ENCODE peak calls at places on chromosomes 11 and 22, in four cellular contexts. O is GM12878, U is HepG2, E is K562. I is an unnamed sample.

GRCh38 chr11:106278391-106278790 is 200.9 kb downstream of the AASDHPPT start:
- DNase-seq in O (no peak), U (no peak), E (no peak), I (no peak)

GRCh38 chr22:39820266-39820665 is 73.3 kb downstream of the ENTHD1 start:
- DNase-seq in O (no peak), U (no peak), E (no peak), I (no peak)

GRCh38 chr11:111555255-111555654 is 14.7 kb downstream of the LAYN start:
- DNase-seq in O (no peak), U (no peak), E (no peak), I (no peak)

GRCh38 chr22:44157916-44158618 is 22.7 kb upstream of the PARVG start:
- DNase-seq in O (no peak), U (no peak), E (no peak), I (no peak)

GRCh38 chr11:132785878-132786277 is 746.4 kb downstream of the OPCML start:
- DNase-seq in O (no peak), U (no peak), E (no peak), I (no peak)

GRCh38 chr11:131354251-131354701 is 16.1 kb upstream of the NTM start:
- DNase-seq in O (no peak), U (no peak), E (no peak), I (no peak)

GRCh38 chr11:127074151-127074761 is 73.7 kb upstream of the KIRREL3 start:
- DNase-seq in O (peak; percentile 76), U (peak; percentile 38), E (peak; percentile 16), I (peak; percentile 36)

GRCh38 chr11:132234878-132235277 is 864.5 kb downstream of the NTM start:
- DNase-seq in O (no peak), U (no peak), E (no peak), I (no peak)

GRCh38 chr22:25623310-25623734 is 58.8 kb downstream of the GRK3 start:
- DNase-seq in O (peak; percentile 93), U (no peak), E (no peak), I (no peak)

GRCh38 chr22:30178180-30179126 is 68.1 kb downstream of the LIF start:
- DNase-seq in O (no peak), U (no peak), E (no peak), I (no peak)

GRCh38 chr22:38614331-38615122 is 41.7 kb downstream of the FAM227A start:
- DNase-seq in O (no peak), U (peak; percentile 32), E (no peak), I (no peak)
- TF ChIP-seq NFIC in O (no peak), U (no peak), E (no peak), I (no peak)

DNA sequence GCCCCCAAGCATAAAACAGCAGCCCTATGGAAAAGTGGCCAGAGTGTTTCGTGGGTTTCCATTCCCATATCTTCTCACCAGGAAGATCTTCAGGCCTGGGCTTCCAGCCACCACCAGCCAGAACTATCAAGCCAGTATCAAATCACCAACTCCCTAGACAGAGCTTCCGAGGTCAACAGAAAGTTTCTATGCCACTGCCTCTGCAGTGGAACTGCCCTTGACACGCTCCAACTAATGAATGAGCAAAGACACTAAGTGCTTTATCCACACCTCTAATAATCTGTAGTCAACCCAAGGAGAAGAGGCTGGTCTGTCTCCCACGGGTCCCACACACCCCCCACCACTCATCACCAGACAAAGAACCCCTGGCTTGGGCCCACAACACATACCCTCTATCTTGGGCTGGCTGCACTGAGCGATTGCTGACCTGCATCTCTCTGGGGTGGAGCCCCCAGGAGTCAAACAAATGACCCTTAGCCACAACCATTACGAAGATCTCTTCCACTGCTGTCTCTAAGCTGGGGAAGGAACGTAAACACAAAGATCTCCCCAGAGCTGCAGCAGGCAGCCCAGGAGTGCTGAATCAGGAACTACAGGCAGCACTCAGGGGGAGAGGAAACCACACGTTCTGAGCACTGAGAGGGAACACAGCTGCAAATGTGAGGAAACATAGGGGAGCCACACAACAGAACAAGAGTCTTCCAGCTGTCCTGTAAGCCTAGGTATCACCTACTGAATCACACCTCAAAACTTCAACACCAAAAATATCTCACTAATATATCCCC is 9.7 kb downstream of the OR5AN1 start:
- DNase-seq in O (no peak), U (no peak), E (no peak), I (no peak)
- TF ChIP-seq NFIC in O (no peak), U (no peak), E (no peak), I (no peak)

DNA sequence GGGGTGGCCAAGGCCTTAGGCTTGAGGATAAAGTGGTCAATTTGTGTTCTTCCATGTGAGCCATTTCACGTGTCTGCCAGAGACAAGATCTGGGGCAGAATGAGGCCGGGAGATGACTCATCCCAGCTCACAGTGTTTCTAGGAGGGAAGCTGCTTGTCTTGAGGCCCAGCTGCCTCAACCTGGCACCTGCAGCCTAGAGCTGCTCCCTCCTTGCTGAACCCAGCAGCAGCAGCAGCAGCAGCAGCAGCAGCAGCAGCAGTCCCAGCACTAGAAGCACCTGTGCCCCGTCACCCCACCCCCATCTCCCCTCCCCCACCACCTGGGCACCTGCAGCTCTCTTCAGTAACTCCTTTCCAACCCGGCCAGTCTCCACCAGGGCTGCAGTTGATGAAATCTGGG is 143.3 kb downstream of the NXPE2 start:
- DNase-seq in O (no peak), U (no peak), E (peak; percentile 41), I (no peak)
- TF ChIP-seq NFIC in O (no peak), U (no peak), E (no peak), I (no peak)

GRCh38 chr11:17354070-17354924 is 2.7 kb downstream of the NCR3LG1 start:
- DNase-seq in O (peak; percentile 25), U (peak; percentile 76), E (peak; percentile 67), I (peak; percentile 71)
- TF ChIP-seq NFIC in O (no peak), U (no peak), E (no peak), I (no peak)

GRCh38 chr11:94742645-94743044 is 25.5 kb upstream of the AMOTL1 start:
- DNase-seq in O (no peak), U (no peak), E (no peak), I (no peak)

GRCh38 chr11:94740975-94741707 is 27.0 kb upstream of the AMOTL1 start:
- DNase-seq in O (no peak), U (peak; percentile 41), E (peak; percentile 27), I (peak; percentile 82)

GRCh38 chr11:94738746-94739145 is 29.4 kb upstream of the AMOTL1 start:
- DNase-seq in O (no peak), U (no peak), E (no peak), I (no peak)

GRCh38 chr11:94739331-94739730 is 28.8 kb upstream of the AMOTL1 start:
- DNase-seq in O (no peak), U (no peak), E (no peak), I (no peak)

DNA sequence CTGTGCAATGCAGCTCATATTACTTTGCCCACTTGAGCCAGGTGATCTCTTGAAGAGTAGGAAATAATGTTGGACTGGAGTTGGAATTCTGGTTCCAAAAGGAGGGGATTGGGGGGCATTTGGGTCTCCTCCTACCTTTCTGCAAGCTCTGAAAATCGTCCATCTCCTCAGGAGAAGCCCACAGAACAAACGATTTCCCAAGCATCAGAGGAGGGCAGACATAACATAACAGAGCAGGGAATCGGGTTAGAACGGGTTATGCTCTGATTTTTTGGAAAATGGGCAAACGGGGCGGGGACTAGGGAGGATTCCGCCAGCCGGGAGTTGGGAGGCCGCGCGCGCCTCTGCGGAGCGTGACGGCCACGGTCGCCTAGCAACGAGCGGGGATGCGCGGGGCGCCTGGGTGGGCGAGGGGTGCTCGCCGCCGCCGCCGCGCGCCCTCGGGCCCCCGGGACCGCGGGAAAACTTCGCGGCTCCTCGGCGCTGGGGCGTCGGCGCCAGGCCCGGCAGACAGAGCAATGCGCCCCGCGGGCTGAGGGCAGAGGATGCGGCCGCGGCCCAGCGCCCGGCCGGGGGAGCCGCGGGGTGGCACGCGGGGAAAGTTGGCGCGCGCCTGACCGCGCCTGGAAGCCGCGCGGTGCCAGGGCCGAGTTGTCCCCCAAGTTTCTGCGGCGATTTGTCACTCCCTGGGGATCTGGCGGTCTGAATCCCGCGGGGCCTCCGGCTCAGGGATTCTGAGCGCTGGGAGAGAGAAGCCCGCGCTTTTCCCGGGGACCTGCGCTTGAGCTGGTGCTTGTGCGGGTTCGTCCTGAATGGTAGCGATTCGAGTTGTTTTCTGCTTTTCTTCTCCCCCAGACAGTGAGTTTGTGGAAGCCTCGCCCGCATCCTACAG is 27.8 kb upstream of the AMOTL1 start:
- DNase-seq in O (no peak), U (no peak), E (peak; percentile 21), I (peak; percentile 89)
- TF ChIP-seq NFIC in O (no peak), U (no peak), E (no peak), I (no peak)

GRCh38 chr22:19679476-19680099 is 34.7 kb upstream of the SEPTIN5 start:
- DNase-seq in O (no peak), U (no peak), E (peak; percentile 98), I (peak; percentile 74)
- TF ChIP-seq NFIC in O (no peak), U (no peak), E (no peak), I (no peak)

GRCh38 chr11:58734681-58735490 is 3.1 kb upstream of the GLYAT start:
- DNase-seq in O (no peak), U (no peak), E (no peak), I (no peak)
- TF ChIP-seq NFIC in O (no peak), U (no peak), E (no peak), I (no peak)